ENCODE peak calls at places on chromosomes 2 and 18, in six cellular contexts. M is WERI-Rb-1, X is HL-60, E is tibial nerve, Y is tibial artery, A is body of pancreas. S is an unnamed sample.

GRCh38 chr2:111219285-111219684 is 98.6 kb downstream of the BCL2L11 start:
- DNase-seq in M (no peak), Y (no peak), A (no peak), E (no peak), X (no peak), S (no peak)

GRCh38 chr2:54577035-54577434 is 120.9 kb downstream of the SPTBN1 start:
- DNase-seq in A (peak; percentile 93), M (no peak), Y (no peak), E (no peak), X (no peak), S (peak; percentile 80)

GRCh38 chr18:12324991-12325725 is 17.1 kb downstream of the TUBB6 start:
- DNase-seq in Y (no peak), M (no peak), A (no peak), X (no peak), E (no peak), S (no peak)

GRCh38 chr2:188665727-188666304 is 308.4 kb upstream of the COL3A1 start:
- DNase-seq in A (no peak), Y (no peak), E (no peak), M (no peak), X (no peak), S (no peak)

GRCh38 chr2:74427551-74427950 is 6.0 kb downstream of the WDR54 start:
- DNase-seq in A (no peak), E (no peak), Y (no peak), X (no peak), M (no peak), S (no peak)

GRCh38 chr18:46660955-46661749 is 4.1 kb upstream of the LOXHD1 start:
- DNase-seq in M (peak; percentile 67), X (no peak), A (no peak), Y (no peak), E (no peak), S (peak; percentile 7)

GRCh38 chr2:178109813-178110212 is 2.4 kb upstream of the RBM45 start:
- DNase-seq in M (no peak), A (no peak), Y (no peak), E (no peak), X (no peak), S (no peak)

GRCh38 chr18:29979884-29980283 is 1062.7 kb downstream of the DSC3 start:
- DNase-seq in X (no peak), E (no peak), Y (no peak), M (no peak), A (no peak), S (no peak)

GRCh38 chr2:1661891-1662605 is 82.3 kb downstream of the PXDN start:
- DNase-seq in E (no peak), X (no peak), M (no peak), A (no peak), Y (peak; percentile 12), S (no peak)

GRCh38 chr2:127411609-127412370 is 6.4 kb upstream of the PROC start:
- DNase-seq in X (peak; percentile 98), E (peak; percentile 58), A (no peak), Y (no peak), M (no peak), S (no peak)

GRCh38 chr18:23862071-23862470 is 152.5 kb upstream of the TTC39C start:
- DNase-seq in A (no peak), X (no peak), M (no peak), Y (no peak), E (no peak), S (peak; percentile 92)

GRCh38 chr2:221423212-221423804 is 148.8 kb downstream of the EPHA4 start:
- DNase-seq in Y (no peak), M (no peak), E (no peak), A (no peak), X (no peak), S (no peak)

GRCh38 chr2:98912221-98912851 is 23.7 kb downstream of the CRACDL start:
- DNase-seq in E (no peak), Y (no peak), A (peak; percentile 90), M (no peak), X (no peak), S (peak; percentile 98)

GRCh38 chr2:273338-273737 is 8.6 kb downstream of the ACP1 start:
- DNase-seq in X (no peak), A (peak; percentile 31), Y (no peak), M (no peak), E (no peak), S (no peak)

DNA sequence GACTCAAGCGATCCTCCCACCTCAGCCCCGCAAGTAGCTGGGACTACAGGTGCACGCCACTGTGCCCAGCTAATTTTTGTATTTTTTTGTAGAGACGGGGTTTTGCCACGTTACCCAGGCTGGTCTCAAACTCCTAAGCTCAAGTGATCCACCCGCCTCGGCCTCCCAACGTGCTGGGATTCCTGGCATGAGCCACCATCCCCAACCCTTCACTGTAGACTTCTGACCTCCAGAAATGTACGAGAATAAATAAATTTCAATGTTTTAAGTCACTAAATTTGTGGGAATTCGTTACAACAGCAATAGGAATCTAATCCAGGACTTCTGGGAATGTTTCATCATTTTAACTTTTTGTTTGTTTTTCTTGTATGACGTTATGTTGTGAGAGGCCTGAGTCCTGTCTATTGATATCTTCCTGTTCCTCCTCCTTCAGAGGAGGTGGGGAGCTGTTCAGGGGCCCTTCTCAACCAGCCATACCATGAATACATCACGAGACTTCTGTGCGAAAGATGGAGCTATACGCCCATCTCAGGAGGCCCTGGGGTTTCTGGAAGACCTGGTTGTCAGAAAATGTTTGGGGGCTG is 40.0 kb downstream of the TEX44 start:
- DNase-seq in M (no peak), A (no peak), Y (no peak), X (no peak), E (no peak), S (no peak)
- TF ChIP-seq CTCF in M (no peak), A (no peak), Y (no peak), X (no peak), E (no peak), S (no peak)

GRCh38 chr2:16615687-16616615 is 49.7 kb downstream of the CYRIA start:
- DNase-seq in Y (no peak), E (no peak), A (no peak), M (no peak), X (no peak), S (no peak)
- H3K4me3 ChIP-seq in Y (no peak overlapping the region), E (no peak overlapping the region), A (no peak overlapping the region), M (no peak overlapping the region), X (no peak overlapping the region), S (no peak overlapping the region)

GRCh38 chr2:5230443-5230842 is 461.7 kb upstream of the SOX11 start:
- DNase-seq in Y (no peak), E (no peak), X (no peak), M (no peak), A (no peak), S (no peak)

GRCh38 chr2:5230879-5231278 is 461.3 kb upstream of the SOX11 start:
- DNase-seq in A (no peak), M (no peak), Y (no peak), X (no peak), E (no peak), S (no peak)

GRCh38 chr2:5231287-5231686 is 460.9 kb upstream of the SOX11 start:
- DNase-seq in E (no peak), Y (no peak), A (no peak), X (no peak), M (no peak), S (no peak)

GRCh38 chr2:5234563-5234962 is 457.6 kb upstream of the SOX11 start:
- DNase-seq in E (no peak), Y (no peak), A (no peak), M (no peak), X (no peak), S (no peak)

DNA sequence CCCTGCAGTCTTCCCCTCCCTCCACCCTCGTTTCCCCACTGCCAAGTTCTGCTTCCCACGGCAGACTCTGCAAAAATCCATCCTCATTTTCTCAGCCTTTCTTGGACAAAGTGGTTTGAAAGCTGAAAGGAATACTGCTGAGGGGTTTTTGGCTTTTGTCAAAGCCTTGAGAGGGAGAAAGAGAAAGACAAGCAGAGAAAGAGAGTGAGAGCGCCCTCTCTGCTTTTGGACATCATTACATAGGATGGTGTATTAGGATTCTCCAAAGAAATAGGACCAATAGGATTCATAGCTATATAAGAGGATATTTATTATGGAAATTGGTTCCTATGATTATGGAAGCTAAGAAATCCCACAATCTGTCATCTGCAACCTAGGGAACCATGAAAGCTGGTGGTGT is 455.9 kb upstream of the SOX11 start:
- DNase-seq in A (no peak), E (no peak), Y (no peak), X (no peak), M (no peak), S (no peak)
- TF ChIP-seq CTCF in A (no peak), E (no peak), Y (no peak), X (no peak), M (no peak), S (no peak)

DNA sequence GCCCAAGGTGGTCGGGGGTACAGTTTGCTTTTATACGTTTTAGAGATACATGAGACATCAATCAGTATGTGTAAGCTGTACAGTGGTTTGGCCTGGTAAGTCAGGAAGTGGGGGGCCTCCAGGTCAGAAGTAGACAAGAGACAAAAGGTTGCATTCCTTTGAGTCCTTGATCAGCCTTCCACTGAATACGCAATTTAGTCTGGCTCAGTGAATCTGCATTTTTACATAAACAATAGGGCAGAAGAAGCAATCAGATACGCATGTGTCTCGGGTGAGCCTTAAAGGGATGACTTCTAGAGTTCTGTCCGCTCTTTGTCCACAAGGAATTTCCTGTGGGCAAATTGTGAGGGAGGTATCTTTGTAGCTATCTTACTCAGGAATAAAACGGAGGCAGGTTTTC is 87.2 kb downstream of the SOWAHC start:
- DNase-seq in E (no peak), Y (no peak), A (no peak), X (no peak), M (no peak), S (no peak)
- H3K4me3 ChIP-seq in E (no peak overlapping the region), Y (no peak overlapping the region), A (no peak overlapping the region), X (no peak overlapping the region), M (no peak overlapping the region), S (no peak overlapping the region)

GRCh38 chr2:47721296-47721695 is 61.6 kb upstream of the MSH6 start:
- DNase-seq in E (no peak), A (no peak), Y (no peak), X (no peak), M (no peak), S (no peak)
- TF ChIP-seq CTCF in E (no peak), A (no peak), Y (no peak), X (no peak), M (no peak), S (no peak)

GRCh38 chr2:238231809-238232208 is 8.0 kb downstream of the HES6 start:
- DNase-seq in Y (no peak), A (no peak), X (no peak), E (no peak), M (no peak), S (no peak)
- H3K4me3 ChIP-seq in Y (peak overlapping the region; percentile 65), A (no peak overlapping the region), X (no peak overlapping the region), E (peak overlapping the region; percentile 81), M (no peak overlapping the region), S (no peak overlapping the region)

DNA sequence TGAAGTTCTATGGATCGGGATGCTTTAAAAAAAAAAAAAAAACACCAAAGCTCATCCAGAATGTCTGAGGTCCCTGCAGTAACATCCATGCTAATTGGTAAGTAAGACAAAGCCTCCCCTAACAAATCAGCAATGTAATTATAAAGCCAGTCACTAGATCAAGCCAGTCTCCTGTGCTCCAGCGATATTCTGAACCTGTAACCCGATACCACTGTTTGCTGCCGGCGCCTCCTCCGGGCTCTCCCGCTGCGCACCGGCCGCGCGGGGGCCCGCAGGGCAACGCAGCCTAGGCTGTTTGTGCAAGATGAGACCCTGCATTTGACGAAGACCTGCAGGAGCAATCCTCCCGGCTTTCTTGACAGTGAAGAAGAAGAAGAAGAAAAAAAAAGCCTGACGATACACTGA is 8.7 kb downstream of the SERTAD2 start:
- DNase-seq in M (peak; percentile 77), E (peak; percentile 35), X (no peak), A (peak; percentile 62), Y (peak; percentile 58), S (peak; percentile 70)
- TF ChIP-seq CTCF in M (peak; percentile 25), E (no peak), X (no peak), A (no peak), Y (no peak), S (peak; percentile 25)

S was measured in retinal pigment epithelial cell.